ENCODE peak calls at places on chromosomes 6 and 20, in ten cellular contexts. I, L, V, E, T, U, J, X, W and N are unnamed samples.

GRCh38 chr6:105326216-105326615 is 76.7 kb downstream of the PREP start:
- DNase-seq in I (peak; percentile 82), L (no peak), V (no peak), E (no peak), T (no peak), U (no peak), J (no peak), X (no peak), W (no peak), N (no peak)

GRCh38 chr20:14996883-14997672 is 659.7 kb upstream of the FLRT3 start:
- DNase-seq in I (no peak), L (no peak), V (no peak), E (no peak), T (no peak), U (no peak), J (no peak), X (no peak), W (no peak), N (no peak)

GRCh38 chr6:137775192-137775591 is 91.9 kb upstream of the TNFAIP3 start:
- DNase-seq in I (no peak), L (no peak), V (no peak), E (no peak), T (no peak), U (no peak), J (no peak), X (no peak), W (no peak), N (no peak)

GRCh38 chr6:87426789-87427188 is 19.0 kb downstream of the CFAP206 start:
- DNase-seq in I (no peak), L (no peak), V (no peak), E (no peak), T (no peak), U (no peak), J (no peak), X (no peak), W (no peak), N (no peak)

GRCh38 chr6:73152998-73153757 is 72.1 kb downstream of the KHDC1L start:
- DNase-seq in I (no peak), L (no peak), V (no peak), E (no peak), T (no peak), U (no peak), J (peak; percentile 15), X (no peak), W (no peak), N (peak; percentile 45)

GRCh38 chr6:128403618-128404444 is 116.6 kb downstream of the PTPRK start:
- DNase-seq in I (no peak), L (no peak), V (no peak), E (no peak), T (no peak), U (no peak), J (no peak), X (no peak), W (no peak), N (no peak)

GRCh38 chr6:26311385-26312095 is 53.5 kb upstream of the BTN3A2 start:
- DNase-seq in I (peak; percentile 83), L (no peak), V (peak; percentile 62), E (peak; percentile 38), T (no peak), U (peak; percentile 82), J (peak; percentile 85), X (no peak), W (no peak), N (no peak)

GRCh38 chr20:9038791-9039190 is 30.1 kb upstream of the PLCB4 start:
- DNase-seq in I (no peak), L (no peak), V (no peak), E (no peak), T (no peak), U (no peak), J (no peak), X (no peak), W (no peak), N (no peak)

GRCh38 chr6:112432853-112433252 is 85.7 kb downstream of the RFPL4B start:
- DNase-seq in I (no peak), L (no peak), V (no peak), E (no peak), T (no peak), U (no peak), J (no peak), X (no peak), W (no peak), N (no peak)

GRCh38 chr6:149852180-149852579 is 12.0 kb downstream of the LRP11 start:
- DNase-seq in I (no peak), L (no peak), V (no peak), E (no peak), T (no peak), U (no peak), J (peak; percentile 90), X (no peak), W (no peak), N (no peak)

GRCh38 chr6:62265906-62266305 is 20.1 kb downstream of the KHDRBS2 start:
- DNase-seq in I (no peak), L (no peak), V (no peak), E (no peak), T (no peak), U (no peak), J (no peak), X (no peak), W (no peak), N (no peak)

GRCh38 chr6:116374586-116374985 is 3.8 kb downstream of the DSE start:
- DNase-seq in I (no peak), L (no peak), V (no peak), E (no peak), T (no peak), U (no peak), J (no peak), X (no peak), W (no peak), N (no peak)

GRCh38 chr20:36267605-36268500 is 31.6 kb downstream of the AAR2 start:
- DNase-seq in I (no peak), L (no peak), V (no peak), E (no peak), T (no peak), U (no peak), J (no peak), X (no peak), W (peak; percentile 66), N (no peak)

GRCh38 chr6:147081210-147081609 is 123.0 kb upstream of the STXBP5 start:
- DNase-seq in I (peak; percentile 50), L (no peak), V (no peak), E (no peak), T (no peak), U (no peak), J (no peak), X (no peak), W (no peak), N (no peak)
- H3K4me3 ChIP-seq in I (no peak overlapping the region), L (no peak overlapping the region), V (no peak overlapping the region), E (no peak overlapping the region), T (no peak overlapping the region), U (no peak overlapping the region), J (no peak overlapping the region), X (no peak overlapping the region), W (no peak overlapping the region), N (no peak overlapping the region)

GRCh38 chr6:145257757-145258521 is 477.4 kb downstream of the EPM2A start:
- DNase-seq in I (no peak), L (no peak), V (no peak), E (no peak), T (no peak), U (no peak), J (no peak), X (no peak), W (no peak), N (no peak)
- H3K4me3 ChIP-seq in I (no peak overlapping the region), L (no peak overlapping the region), V (no peak overlapping the region), E (no peak overlapping the region), T (no peak overlapping the region), U (no peak overlapping the region), J (no peak overlapping the region), X (no peak overlapping the region), W (no peak overlapping the region), N (no peak overlapping the region)

GRCh38 chr6:17584241-17584803 is 15.8 kb upstream of the FAM8A1 start:
- DNase-seq in I (peak; percentile 69), L (peak; percentile 33), V (no peak), E (no peak), T (no peak), U (peak; percentile 68), J (peak; percentile 82), X (no peak), W (no peak), N (no peak)

GRCh38 chr6:17580518-17581048 is 19.5 kb upstream of the FAM8A1 start:
- DNase-seq in I (no peak), L (peak; percentile 28), V (peak; percentile 60), E (no peak), T (no peak), U (peak; percentile 43), J (peak; percentile 53), X (no peak), W (peak; percentile 77), N (no peak)

GRCh38 chr6:17588011-17588410 is 12.1 kb upstream of the FAM8A1 start:
- DNase-seq in I (peak; percentile 43), L (no peak), V (no peak), E (no peak), T (no peak), U (no peak), J (no peak), X (no peak), W (no peak), N (no peak)

GRCh38 chr6:17585766-17586502 is 14.2 kb upstream of the FAM8A1 start:
- DNase-seq in I (peak; percentile 87), L (no peak), V (no peak), E (no peak), T (no peak), U (peak; percentile 72), J (peak; percentile 43), X (no peak), W (no peak), N (no peak)

DNA sequence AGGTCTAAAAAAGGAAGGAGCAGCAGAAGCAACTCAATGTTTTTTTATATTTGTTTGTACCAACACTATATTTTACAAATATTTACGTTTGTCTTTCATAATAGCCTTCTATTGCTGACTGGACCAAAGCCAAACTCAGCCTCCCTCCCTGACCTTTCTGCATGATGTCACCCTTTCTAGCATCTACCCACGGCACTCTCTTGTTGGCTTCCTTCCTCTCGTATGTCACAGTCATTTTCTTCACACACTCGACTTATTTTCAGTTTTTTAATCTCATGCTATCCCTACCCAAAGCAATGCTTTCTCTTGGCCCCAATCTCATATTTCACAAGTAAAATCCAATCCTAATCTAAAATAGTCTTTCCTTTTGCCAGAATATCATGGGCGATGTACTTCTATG is 16.3 kb upstream of the FAM8A1 start:
- DNase-seq in I (no peak), L (peak; percentile 25), V (no peak), E (no peak), T (no peak), U (no peak), J (no peak), X (no peak), W (no peak), N (no peak)
- H3K4me3 ChIP-seq in I (no peak overlapping the region), L (no peak overlapping the region), V (no peak overlapping the region), E (no peak overlapping the region), T (no peak overlapping the region), U (no peak overlapping the region), J (no peak overlapping the region), X (no peak overlapping the region), W (no peak overlapping the region), N (no peak overlapping the region)

DNA sequence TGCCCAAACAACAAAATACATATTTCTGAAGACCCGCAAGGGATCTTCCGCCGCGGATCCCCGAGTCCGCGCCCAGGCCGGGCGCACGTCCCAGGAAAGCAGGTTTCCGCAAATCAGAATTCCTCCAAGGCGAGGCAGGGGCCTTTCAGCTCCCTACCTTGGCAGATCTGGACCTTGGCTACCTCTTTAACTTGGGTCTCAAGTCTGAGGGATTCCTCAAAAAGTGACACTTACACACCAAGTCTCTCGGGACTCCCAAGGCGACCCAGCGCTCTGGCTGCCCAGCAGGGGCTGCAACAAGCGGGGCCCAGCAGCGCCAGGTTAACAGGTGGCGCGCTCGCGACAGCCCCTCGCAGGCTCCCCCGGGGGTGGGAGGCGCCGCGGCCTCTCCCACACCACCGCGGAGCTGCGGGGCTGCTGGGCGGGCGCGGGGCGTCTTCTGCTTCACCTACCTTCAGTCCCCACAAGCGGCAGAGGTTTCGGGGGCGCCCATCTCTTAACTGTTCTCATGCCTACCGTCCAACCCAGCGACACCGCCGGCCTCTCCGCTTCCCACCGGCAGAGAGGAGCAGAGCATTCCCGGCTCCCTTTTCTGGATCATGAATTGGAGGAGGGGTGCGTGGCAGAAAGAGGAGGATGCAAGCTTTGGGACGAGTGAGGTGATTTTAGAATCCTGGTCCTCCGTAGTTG is 414 bp downstream of the SIM1 start:
- DNase-seq in I (no peak), L (no peak), V (no peak), E (no peak), T (no peak), U (no peak), J (no peak), X (no peak), W (peak; percentile 70), N (no peak)
- H3K4me3 ChIP-seq in I (no peak overlapping the region), L (no peak overlapping the region), V (no peak overlapping the region), E (no peak overlapping the region), T (no peak overlapping the region), U (no peak overlapping the region), J (peak overlapping the region; percentile 64), X (no peak overlapping the region), W (no peak overlapping the region), N (peak overlapping the region; percentile 83)